ENCODE peak calls at places on chromosome 15, in eight cellular contexts. G is sigmoid colon; H is neuronal stem cell; M is mammary epithelial cell; X is cardiac muscle cell; K is CD8-positive, alpha-beta T cell; Y is kidney; R is psoas muscle. J is an unnamed sample.
A peak's percentile ranks its signal among the peaks of the same experiment; 100 is the strongest.

GRCh38 chr15:25070357-25070963 is 115.7 kb downstream of the SNRPN start:
- DNase-seq in G (no peak), H (no peak), M (no peak), X (no peak), K (no peak), Y (peak; percentile 25), R (no peak), J (no peak)

GRCh38 chr15:89371145-89372044 is 36.8 kb upstream of the POLG start:
- DNase-seq in G (no peak), H (peak; percentile 65), M (no peak), X (peak; percentile 15), K (no peak), Y (peak; percentile 56), R (no peak), J (no peak)

GRCh38 chr15:34783471-34783870 is 11.9 kb downstream of the ACTC1 start:
- DNase-seq in G (no peak), H (no peak), M (no peak), X (no peak), K (no peak), Y (no peak), R (no peak), J (no peak)

GRCh38 chr15:36798366-36798765 is 218.9 kb downstream of the CDIN1 start:
- DNase-seq in G (no peak), H (no peak), M (no peak), X (peak; percentile 12), K (no peak), Y (no peak), R (no peak), J (no peak)

GRCh38 chr15:77541421-77542181 is 91.1 kb downstream of the LINGO1 start:
- DNase-seq in G (peak; percentile 61), H (no peak), M (no peak), X (peak; percentile 45), K (no peak), Y (no peak), R (no peak), J (no peak)

GRCh38 chr15:48433226-48433886 is 102.1 kb downstream of the DUT start:
- DNase-seq in G (no peak), H (no peak), M (peak; percentile 76), X (no peak), K (no peak), Y (no peak), R (no peak), J (no peak)

GRCh38 chr15:48177383-48177874 is 666 bp downstream of the MYEF2 start:
- DNase-seq in G (no peak), H (no peak), M (peak; percentile 20), X (peak; percentile 30), K (no peak), Y (no peak), R (no peak), J (no peak)

GRCh38 chr15:87483468-87483867 is 773.1 kb downstream of the NTRK3 start:
- DNase-seq in G (no peak), H (no peak), M (no peak), X (no peak), K (no peak), Y (no peak), R (no peak), J (no peak)

GRCh38 chr15:75666823-75667501 is 19.2 kb downstream of the SNX33 start:
- DNase-seq in G (no peak), H (no peak), M (peak; percentile 99), X (peak; percentile 97), K (no peak), Y (peak; percentile 74), R (peak; percentile 78), J (no peak)

GRCh38 chr15:76335129-76335850 is 1.3 kb upstream of the ISL2 start:
- DNase-seq in G (peak; percentile 68), H (no peak), M (no peak), X (no peak), K (no peak), Y (no peak), R (no peak), J (no peak)

GRCh38 chr15:100926258-100926657 is 7.1 kb downstream of the LRRK1 start:
- DNase-seq in G (no peak), H (no peak), M (no peak), X (no peak), K (no peak), Y (no peak), R (no peak), J (peak; percentile 70)

GRCh38 chr15:100301905-100302431 is 39.8 kb downstream of the ADAMTS17 start:
- DNase-seq in G (no peak), H (no peak), M (no peak), X (no peak), K (no peak), Y (no peak), R (no peak), J (no peak)

GRCh38 chr15:74836846-74837245 is 6.1 kb downstream of the ULK3 start:
- DNase-seq in G (no peak), H (no peak), M (no peak), X (no peak), K (no peak), Y (no peak), R (no peak), J (no peak)

GRCh38 chr15:89486726-89487050 is 9.7 kb downstream of the RHCG start:
- DNase-seq in G (no peak), H (no peak), M (peak; percentile 26), X (peak; percentile 15), K (no peak), Y (no peak), R (no peak), J (no peak)

GRCh38 chr15:75916978-75917377 is 13.3 kb downstream of the FBXO22 start:
- DNase-seq in G (no peak), H (no peak), M (no peak), X (no peak), K (no peak), Y (no peak), R (no peak), J (no peak)

GRCh38 chr15:70509282-70510272 is 253.8 kb downstream of the UACA start:
- DNase-seq in G (no peak), H (no peak), M (no peak), X (no peak), K (no peak), Y (no peak), R (no peak), J (no peak)

GRCh38 chr15:40543082-40543481 is 21.8 kb downstream of the CCDC32 start:
- DNase-seq in G (no peak), H (no peak), M (no peak), X (no peak), K (no peak), Y (no peak), R (no peak), J (no peak)

GRCh38 chr15:40843885-40844542 is at the start of gene SPINT1:
- DNase-seq in G (no peak), H (no peak), M (peak; percentile 85), X (no peak), K (no peak), Y (peak; percentile 88), R (no peak), J (no peak)

GRCh38 chr15:39976291-39977274 is 42.7 kb downstream of the EIF2AK4 start:
- DNase-seq in G (peak; percentile 82), H (peak; percentile 35), M (peak; percentile 39), X (peak; percentile 64), K (no peak), Y (peak; percentile 86), R (peak; percentile 67), J (no peak)

GRCh38 chr15:52288051-52288942 is 7.3 kb downstream of the MYO5C start:
- DNase-seq in G (no peak), H (no peak), M (peak; percentile 42), X (peak; percentile 3), K (no peak), Y (no peak), R (no peak), J (peak; percentile 90)

GRCh38 chr15:67548862-67549651 is 6.6 kb downstream of the MAP2K5 start:
- DNase-seq in G (peak; percentile 66), H (peak; percentile 63), M (no peak), X (no peak), K (no peak), Y (no peak), R (no peak), J (no peak)
- H3K27ac ChIP-seq in G (peak overlapping the region; percentile 73), H (no peak overlapping the region), M (no peak overlapping the region), X (no peak overlapping the region), K (no peak overlapping the region), Y (no peak overlapping the region), R (peak overlapping the region; percentile 53), J (peak overlapping the region; percentile 29)

GRCh38 chr15:31327674-31328424 is 1.2 kb downstream of the KLF13 start:
- DNase-seq in G (peak; percentile 81), H (no peak), M (peak; percentile 28), X (peak; percentile 55), K (peak; percentile 56), Y (peak; percentile 92), R (peak; percentile 56), J (no peak)
- H3K4me1 ChIP-seq in G (peaks cover 54% of the 10 kb centered on the region), H (peaks cover 14% of the 10 kb centered on the region), M (peaks cover 14% of the 10 kb centered on the region), X (peaks cover 22% of the 10 kb centered on the region), K (peaks cover 51% of the 10 kb centered on the region), Y (peaks cover 38% of the 10 kb centered on the region), R (peaks cover 46% of the 10 kb centered on the region), J (peaks cover 57% of the 10 kb centered on the region)

DNA sequence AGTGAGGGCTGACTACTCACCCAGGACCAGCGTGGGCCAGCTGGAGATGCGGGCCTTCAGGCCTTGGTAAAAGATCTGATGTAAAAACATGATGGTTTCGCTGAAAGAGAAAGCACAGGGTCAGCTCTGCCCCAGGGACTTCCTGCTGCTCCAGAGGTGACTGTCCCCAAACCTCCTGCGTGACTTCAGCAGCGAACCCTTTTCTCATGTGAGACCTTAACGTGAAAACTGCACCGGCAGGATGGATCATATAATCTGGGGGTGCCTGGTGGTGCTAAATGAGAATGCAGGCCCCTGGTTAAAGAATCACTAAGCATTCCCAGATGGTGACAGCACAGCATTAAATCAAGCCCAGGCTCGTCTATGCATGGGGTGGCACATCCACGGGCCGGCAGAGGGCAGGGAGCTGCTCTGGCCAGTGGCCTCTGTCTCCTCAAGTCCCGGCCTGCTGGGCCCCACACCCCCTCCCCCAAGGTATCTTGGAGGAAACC is 55.4 kb downstream of the RASGRF1 start:
- DNase-seq in G (no peak), H (no peak), M (peak; percentile 63), X (no peak), K (no peak), Y (peak; percentile 68), R (no peak), J (no peak)
- H3K27ac ChIP-seq in G (no peak overlapping the region), H (no peak overlapping the region), M (no peak overlapping the region), X (no peak overlapping the region), K (no peak overlapping the region), Y (no peak overlapping the region), R (no peak overlapping the region), J (no peak overlapping the region)

DNA sequence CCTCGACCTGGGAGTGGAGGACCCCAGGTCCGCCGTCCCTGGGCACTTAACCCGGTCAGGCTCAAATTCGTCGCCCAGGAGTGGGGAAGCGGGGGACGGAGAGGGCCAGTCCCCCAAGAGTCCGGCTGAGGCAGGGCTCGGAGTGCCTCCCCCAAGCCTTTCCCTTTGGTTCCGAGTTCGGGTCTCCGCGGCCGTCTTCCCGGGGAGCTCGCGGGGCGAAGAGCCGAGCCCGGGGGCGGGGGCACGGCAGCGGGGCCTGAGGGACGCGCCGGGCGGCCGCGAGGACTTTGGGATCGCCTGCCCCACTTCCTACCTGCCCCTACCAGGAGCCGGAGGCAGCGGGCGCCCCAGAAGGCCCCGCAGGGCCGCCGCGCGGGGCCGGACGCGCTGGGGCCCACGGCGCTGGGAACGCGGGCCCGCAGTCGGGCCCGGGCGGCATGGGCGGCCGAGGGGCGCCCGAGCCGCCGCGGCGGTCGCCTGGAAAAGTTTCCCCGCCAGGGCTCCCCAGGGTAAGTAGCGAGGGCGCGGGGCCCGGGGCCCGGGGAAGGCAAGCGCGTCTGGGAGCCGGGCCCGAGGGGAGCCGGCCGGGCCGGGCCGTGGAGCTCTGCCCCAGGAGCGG is 2.8 kb downstream of the FURIN start:
- DNase-seq in G (no peak), H (no peak), M (no peak), X (no peak), K (no peak), Y (no peak), R (peak; percentile 62), J (no peak)
- H3K4me1 ChIP-seq in G (peaks cover 50% of the 10 kb centered on the region), H (peaks cover 40% of the 10 kb centered on the region), M (peaks cover 51% of the 10 kb centered on the region), X (peaks cover 41% of the 10 kb centered on the region), K (peaks cover 39% of the 10 kb centered on the region), Y (peaks cover 24% of the 10 kb centered on the region), R (peaks cover 39% of the 10 kb centered on the region), J (peaks cover 50% of the 10 kb centered on the region)

GRCh38 chr15:32861741-32862140 is 143.9 kb downstream of the GREM1 start:
- DNase-seq in G (no peak), H (peak; percentile 9), M (peak; percentile 37), X (peak; percentile 61), K (no peak), Y (peak; percentile 86), R (peak; percentile 22), J (no peak)
- H3K27ac ChIP-seq in G (peak overlapping the region; percentile 63), H (no peak overlapping the region), M (no peak overlapping the region), X (no peak overlapping the region), K (no peak overlapping the region), Y (no peak overlapping the region), R (no peak overlapping the region), J (peak overlapping the region; percentile 48)

J was measured in esophagus muscularis mucosa.